ENCODE peak calls at places on chromosome 7, in seven cellular contexts. E is iris pigment epithelial cell; T is GDM1; N is CD8-positive, alpha-beta memory T cell; A is HCT116; K is NCI-H1092; I is occipital lobe. O is an unnamed sample.

GRCh38 chr7:12067156-12067831 is 143.8 kb upstream of the TMEM106B start:
- DNase-seq in E (peak), T (peak), N (peak), A (peak), K (peak), I (peak), O (peak)

GRCh38 chr7:39624202-39624807 is 933 bp downstream of the RALA start:
- DNase-seq in E (no peak), T (no peak), N (no peak), A (no peak), K (peak), I (no peak), O (peak)

GRCh38 chr7:151430391-151431205 is 9.3 kb downstream of the CRYGN start:
- DNase-seq in E (no peak), T (no peak), N (no peak), A (no peak), K (no peak), I (no peak), O (no peak)

GRCh38 chr7:95605275-95605674 is 9.0 kb upstream of the PDK4 start:
- DNase-seq in E (no peak), T (no peak), N (no peak), A (no peak), K (no peak), I (no peak), O (no peak)

GRCh38 chr7:158824028-158824427 is 5.3 kb downstream of the ESYT2 start:
- DNase-seq in E (no peak), T (peak), N (peak), A (no peak), K (no peak), I (no peak), O (no peak)

GRCh38 chr7:77862691-77863090 is 64.1 kb downstream of the PHTF2 start:
- DNase-seq in E (no peak), T (no peak), N (no peak), A (no peak), K (peak), I (no peak), O (no peak)

GRCh38 chr7:10860516-10860915 is 113.2 kb upstream of the PHF14 start:
- DNase-seq in E (no peak), T (no peak), N (no peak), A (no peak), K (no peak), I (no peak), O (no peak)

GRCh38 chr7:106521115-106521514 is 139.8 kb downstream of the CCDC71L start:
- DNase-seq in E (no peak), T (no peak), N (no peak), A (peak), K (no peak), I (no peak), O (no peak)

GRCh38 chr7:36448781-36449379 is 59.2 kb downstream of the ANLN start:
- DNase-seq in E (peak), T (no peak), N (no peak), A (no peak), K (no peak), I (no peak), O (no peak)

GRCh38 chr7:504221-505081 is 15.2 kb downstream of the PDGFA start:
- DNase-seq in E (no peak), T (no peak), N (no peak), A (no peak), K (no peak), I (no peak), O (no peak)

GRCh38 chr7:5417106-5418071 is 6.2 kb downstream of the TNRC18 start:
- DNase-seq in E (peak), T (no peak), N (no peak), A (no peak), K (no peak), I (no peak), O (peak)

GRCh38 chr7:105664816-105665525 is 83.7 kb upstream of the EFCAB10 start:
- DNase-seq in E (peak), T (no peak), N (no peak), A (peak), K (peak), I (no peak), O (peak)

GRCh38 chr7:26620352-26620751 is 244.0 kb downstream of the SKAP2 start:
- DNase-seq in E (no peak), T (no peak), N (no peak), A (peak), K (no peak), I (no peak), O (no peak)

GRCh38 chr7:78141533-78142281 is 343.1 kb downstream of the PHTF2 start:
- DNase-seq in E (peak), T (no peak), N (no peak), A (no peak), K (no peak), I (peak), O (no peak)

GRCh38 chr7:81886211-81886764 is 116.4 kb upstream of the HGF start:
- DNase-seq in E (no peak), T (no peak), N (no peak), A (no peak), K (no peak), I (no peak), O (no peak)

GRCh38 chr7:7984424-7984823 is 15.8 kb downstream of the GLCCI1 start:
- DNase-seq in E (no peak), T (no peak), N (no peak), A (no peak), K (no peak), I (no peak), O (no peak)

GRCh38 chr7:96314402-96315108 is 7.3 kb downstream of the SLC25A13 start:
- DNase-seq in E (peak), T (no peak), N (no peak), A (no peak), K (no peak), I (no peak), O (peak)

GRCh38 chr7:22219036-22219435 is 137.9 kb downstream of the RAPGEF5 start:
- DNase-seq in E (no peak), T (no peak), N (no peak), A (no peak), K (no peak), I (peak), O (no peak)

GRCh38 chr7:133126422-133126821 is 44.5 kb upstream of the CHCHD3 start:
- DNase-seq in E (no peak), T (no peak), N (no peak), A (no peak), K (no peak), I (no peak), O (no peak)

GRCh38 chr7:86950360-86950759 is 109.1 kb downstream of the ELAPOR2 start:
- DNase-seq in E (no peak), T (no peak), N (no peak), A (no peak), K (no peak), I (no peak), O (no peak)

GRCh38 chr7:22801907-22802306 is 20.7 kb downstream of the TOMM7 start:
- DNase-seq in E (no peak), T (no peak), N (no peak), A (no peak), K (no peak), I (no peak), O (no peak)

GRCh38 chr7:31336202-31337035 is 4.1 kb downstream of the NEUROD6 start:
- DNase-seq in E (no peak), T (no peak), N (no peak), A (no peak), K (no peak), I (no peak), O (no peak)

O was measured in PC-9.